ENCODE peak calls at places on chromosomes 2 and 18, in seven cellular contexts. K is brain microvascular endothelial cell; M is CD8-positive, alpha-beta T cell; H is sigmoid colon; X is AG10803; E is body of pancreas; Y is adrenal gland. V is an unnamed sample.

GRCh38 chr2:5980351-5981054 is 288.3 kb downstream of the SOX11 start:
- DNase-seq in K (no peak), M (no peak), H (no peak), X (no peak), E (no peak), Y (no peak), V (no peak)

GRCh38 chr2:111017034-111017640 is 103.6 kb upstream of the BCL2L11 start:
- DNase-seq in K (no peak), M (no peak), H (no peak), X (no peak), E (no peak), Y (no peak), V (no peak)

GRCh38 chr2:8719528-8719927 is 37.7 kb downstream of the ID2 start:
- DNase-seq in K (no peak), M (no peak), H (no peak), X (peak; percentile 59), E (peak; percentile 9), Y (no peak), V (no peak)

GRCh38 chr2:65686928-65687521 is 254.6 kb upstream of the SPRED2 start:
- DNase-seq in K (no peak), M (no peak), H (no peak), X (no peak), E (no peak), Y (no peak), V (no peak)

GRCh38 chr2:26573241-26573925 is 67.8 kb downstream of the CIB4 start:
- DNase-seq in K (no peak), M (no peak), H (peak; percentile 57), X (no peak), E (no peak), Y (no peak), V (no peak)

GRCh38 chr2:150292807-150293206 is 194.7 kb downstream of the RND3 start:
- DNase-seq in K (peak; percentile 4), M (no peak), H (no peak), X (peak; percentile 54), E (no peak), Y (no peak), V (no peak)

GRCh38 chr2:109613922-109614714 is at the start of the genes SEPTIN10 and SOWAHC:
- DNase-seq in K (peak; percentile 98), M (peak; percentile 67), H (peak; percentile 99), X (peak; percentile 100), E (peak; percentile 95), Y (peak; percentile 96), V (peak; percentile 97)

GRCh38 chr2:24365051-24365450 is 4.7 kb upstream of the ITSN2 start:
- DNase-seq in K (no peak), M (no peak), H (peak; percentile 85), X (peak; percentile 12), E (peak; percentile 88), Y (peak; percentile 56), V (peak; percentile 83)

GRCh38 chr2:73938761-73939352 is 12.2 kb downstream of the DGUOK start:
- DNase-seq in K (peak; percentile 51), M (no peak), H (no peak), X (peak; percentile 91), E (no peak), Y (no peak), V (no peak)

GRCh38 chr2:133415210-133415876 is 152.9 kb downstream of the NCKAP5 start:
- DNase-seq in K (no peak), M (no peak), H (no peak), X (peak; percentile 43), E (no peak), Y (no peak), V (no peak)

GRCh38 chr2:70143314-70144150 is 47.3 kb downstream of the C2orf42 start:
- DNase-seq in K (peak; percentile 25), M (no peak), H (peak; percentile 82), X (peak; percentile 43), E (peak; percentile 75), Y (peak; percentile 70), V (peak; percentile 45)

GRCh38 chr2:104521247-104521646 is 332.7 kb upstream of the POU3F3 start:
- DNase-seq in K (no peak), M (no peak), H (no peak), X (no peak), E (no peak), Y (no peak), V (no peak)

GRCh38 chr2:201049455-201049854 is 22.0 kb downstream of the HYCC2 start:
- DNase-seq in K (no peak), M (no peak), H (no peak), X (peak; percentile 15), E (no peak), Y (no peak), V (no peak)

GRCh38 chr18:40883271-40883670 is 1071.8 kb upstream of the PIK3C3 start:
- DNase-seq in K (no peak), M (no peak), H (no peak), X (no peak), E (no peak), Y (no peak), V (no peak)

GRCh38 chr2:201923991-201924390 is 109.7 kb upstream of the FZD7 start:
- DNase-seq in K (no peak), M (no peak), H (no peak), X (no peak), E (no peak), Y (no peak), V (no peak)

GRCh38 chr2:41836944-41837343 is 210.9 kb upstream of the PKDCC start:
- DNase-seq in K (peak; percentile 34), M (no peak), H (no peak), X (peak; percentile 28), E (no peak), Y (no peak), V (peak; percentile 23)

GRCh38 chr2:98012561-98012979 is 16.8 kb upstream of the TMEM131 start:
- DNase-seq in K (no peak), M (no peak), H (no peak), X (no peak), E (no peak), Y (no peak), V (no peak)

DNA sequence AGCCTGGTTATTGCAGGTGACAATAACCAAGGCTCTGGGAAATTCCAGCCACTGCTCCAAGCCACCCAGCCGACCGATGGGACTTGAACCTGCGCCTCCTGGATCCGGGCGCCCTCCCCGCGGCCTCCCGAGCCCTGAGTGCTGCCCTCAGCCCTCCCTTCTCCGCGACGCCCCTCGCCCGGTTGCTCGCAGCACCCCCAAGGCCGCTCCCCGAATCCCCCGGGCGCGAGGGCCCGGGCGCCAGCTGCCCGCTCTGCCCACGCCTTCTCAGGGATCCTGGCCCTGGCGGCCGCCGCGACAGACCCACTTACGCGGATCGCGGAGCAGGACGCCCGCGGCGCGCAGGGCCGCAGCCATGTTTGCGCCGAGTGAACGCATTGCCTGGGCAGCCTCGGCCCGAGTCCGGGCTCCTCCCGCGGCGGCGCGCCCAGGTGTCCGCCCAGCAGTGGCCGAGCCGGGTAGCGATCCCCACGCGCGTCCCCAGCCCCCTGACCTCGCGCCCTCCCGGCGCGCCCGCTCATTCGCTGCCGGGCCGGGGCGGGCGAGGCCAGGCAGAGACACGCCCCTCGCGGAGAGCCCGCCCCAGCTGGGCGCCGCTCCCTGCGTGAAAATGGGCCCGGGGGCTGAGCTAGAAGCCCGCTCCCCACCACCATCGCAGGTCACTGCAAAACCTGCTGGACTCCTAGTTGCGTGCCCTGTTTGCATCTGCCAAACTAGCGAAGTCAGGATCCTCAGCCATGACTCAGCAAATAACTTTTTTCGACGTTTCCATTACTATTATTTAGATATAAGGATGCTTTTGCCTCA is at the start of gene FECH:
- DNase-seq in K (peak; percentile 28), M (peak; percentile 59), H (peak; percentile 90), X (peak; percentile 77), E (peak; percentile 84), Y (peak; percentile 86), V (peak; percentile 70)
- TF ChIP-seq CTCF in K (no peak), M (no peak), H (no peak), X (no peak), E (peak; percentile 41), Y (no peak), V (no peak)

GRCh38 chr2:227192491-227192890 is 28.1 kb downstream of the COL4A3 start:
- DNase-seq in K (peak; percentile 72), M (no peak), H (no peak), X (no peak), E (no peak), Y (no peak), V (no peak)
- TF ChIP-seq CTCF in K (no peak), M (no peak), H (no peak), X (no peak), E (no peak), Y (no peak), V (no peak)

GRCh38 chr2:173106959-173107628 is 31.4 kb downstream of the MAP3K20 start:
- DNase-seq in K (no peak), M (no peak), H (no peak), X (no peak), E (no peak), Y (no peak), V (no peak)

GRCh38 chr2:173107629-173108022 is 32.0 kb downstream of the MAP3K20 start:
- DNase-seq in K (no peak), M (no peak), H (no peak), X (no peak), E (no peak), Y (no peak), V (no peak)

GRCh38 chr2:173104156-173104555 is 28.5 kb downstream of the MAP3K20 start:
- DNase-seq in K (no peak), M (no peak), H (no peak), X (no peak), E (no peak), Y (no peak), V (no peak)

GRCh38 chr2:173109253-173110188 is 33.9 kb downstream of the MAP3K20 start:
- DNase-seq in K (no peak), M (no peak), H (no peak), X (peak; percentile 91), E (no peak), Y (no peak), V (no peak)
- TF ChIP-seq CTCF in K (no peak), M (no peak), H (no peak), X (no peak), E (no peak), Y (no peak), V (no peak)

GRCh38 chr2:31823558-31823957 is 187.2 kb downstream of the MEMO1 start:
- DNase-seq in K (no peak), M (no peak), H (no peak), X (no peak), E (no peak), Y (no peak), V (no peak)
- TF ChIP-seq CTCF in K (no peak), M (no peak), H (no peak), X (no peak), E (no peak), Y (no peak), V (no peak)

GRCh38 chr2:220858101-220858500 is 714.0 kb downstream of the EPHA4 start:
- DNase-seq in K (no peak), M (no peak), H (no peak), X (no peak), E (no peak), Y (no peak), V (no peak)
- TF ChIP-seq CTCF in K (no peak), M (no peak), H (no peak), X (no peak), E (no peak), Y (no peak), V (no peak)

GRCh38 chr2:130847776-130848517 is 11.2 kb downstream of the ARHGEF4 start:
- DNase-seq in K (no peak), M (no peak), H (no peak), X (no peak), E (no peak), Y (no peak), V (no peak)
- TF ChIP-seq CTCF in K (no peak), M (no peak), H (no peak), X (no peak), E (no peak), Y (no peak), V (no peak)

V was measured in Calu3.